ENCODE peak calls at places on chromosomes 1 and 21, in seven cellular contexts. One of them, this sample, is unnamed.

GRCh38 chr1:184945034-184945433 is 29.3 kb downstream of the NIBAN1 start:
- DNase-seq in tibial nerve: no peak
- DNase-seq in heart right ventricle: no peak
- DNase-seq in IMR-90: no peak
- DNase-seq in cardiac fibroblast: peak; percentile 61
- DNase-seq in upper lobe of right lung: no peak
- DNase-seq in fibroblast of lung: peak; percentile 42
- DNase-seq in this sample: peak; percentile 80

GRCh38 chr1:173224887-173225280 is 17.8 kb upstream of the TNFSF4 start:
- DNase-seq in tibial nerve: no peak
- DNase-seq in heart right ventricle: no peak
- DNase-seq in IMR-90: no peak
- DNase-seq in cardiac fibroblast: no peak
- DNase-seq in upper lobe of right lung: no peak
- DNase-seq in fibroblast of lung: no peak
- DNase-seq in this sample: no peak

GRCh38 chr1:10979483-10979920 is 33.0 kb upstream of the TARDBP start:
- DNase-seq in tibial nerve: peak; percentile 68
- DNase-seq in heart right ventricle: peak; percentile 46
- DNase-seq in IMR-90: no peak
- DNase-seq in cardiac fibroblast: peak; percentile 72
- DNase-seq in upper lobe of right lung: no peak
- DNase-seq in fibroblast of lung: no peak
- DNase-seq in this sample: no peak

GRCh38 chr1:19336543-19336942 is 24.4 kb downstream of the SLC66A1 start:
- DNase-seq in tibial nerve: no peak
- DNase-seq in heart right ventricle: no peak
- DNase-seq in IMR-90: peak; percentile 68
- DNase-seq in cardiac fibroblast: no peak
- DNase-seq in upper lobe of right lung: no peak
- DNase-seq in fibroblast of lung: no peak
- DNase-seq in this sample: peak; percentile 67

GRCh38 chr1:86648255-86648654 is 56.1 kb upstream of the SH3GLB1 start:
- DNase-seq in tibial nerve: no peak
- DNase-seq in heart right ventricle: no peak
- DNase-seq in IMR-90: peak; percentile 80
- DNase-seq in cardiac fibroblast: peak; percentile 50
- DNase-seq in upper lobe of right lung: no peak
- DNase-seq in fibroblast of lung: peak; percentile 82
- DNase-seq in this sample: peak; percentile 95

GRCh38 chr1:160354388-160354985 is 11.3 kb downstream of the NCSTN start:
- DNase-seq in tibial nerve: no peak
- DNase-seq in heart right ventricle: no peak
- DNase-seq in IMR-90: peak; percentile 18
- DNase-seq in cardiac fibroblast: peak; percentile 34
- DNase-seq in upper lobe of right lung: no peak
- DNase-seq in fibroblast of lung: peak; percentile 17
- DNase-seq in this sample: peak; percentile 30

GRCh38 chr21:38596264-38597042 is 98.2 kb upstream of the ERG start:
- DNase-seq in tibial nerve: no peak
- DNase-seq in heart right ventricle: no peak
- DNase-seq in IMR-90: no peak
- DNase-seq in cardiac fibroblast: no peak
- DNase-seq in upper lobe of right lung: no peak
- DNase-seq in fibroblast of lung: no peak
- DNase-seq in this sample: peak; percentile 61

GRCh38 chr1:160061376-160062100 is 8.4 kb downstream of the KCNJ10 start:
- DNase-seq in tibial nerve: no peak
- DNase-seq in heart right ventricle: no peak
- DNase-seq in IMR-90: no peak
- DNase-seq in cardiac fibroblast: no peak
- DNase-seq in upper lobe of right lung: peak; percentile 57
- DNase-seq in fibroblast of lung: no peak
- DNase-seq in this sample: peak; percentile 52

GRCh38 chr1:223820515-223820858 is 25.3 kb downstream of the TP53BP2 start:
- DNase-seq in tibial nerve: no peak
- DNase-seq in heart right ventricle: no peak
- DNase-seq in IMR-90: no peak
- DNase-seq in cardiac fibroblast: no peak
- DNase-seq in upper lobe of right lung: no peak
- DNase-seq in fibroblast of lung: no peak
- DNase-seq in this sample: no peak

GRCh38 chr21:41164981-41165650 is 2.8 kb upstream of the BACE2 start:
- DNase-seq in tibial nerve: peak; percentile 26
- DNase-seq in heart right ventricle: no peak
- DNase-seq in IMR-90: peak; percentile 58
- DNase-seq in cardiac fibroblast: peak; percentile 11
- DNase-seq in upper lobe of right lung: no peak
- DNase-seq in fibroblast of lung: peak; percentile 18
- DNase-seq in this sample: peak; percentile 94

GRCh38 chr1:116033322-116033721 is 57.0 kb downstream of the SLC22A15 start:
- DNase-seq in tibial nerve: no peak
- DNase-seq in heart right ventricle: no peak
- DNase-seq in IMR-90: no peak
- DNase-seq in cardiac fibroblast: no peak
- DNase-seq in upper lobe of right lung: no peak
- DNase-seq in fibroblast of lung: no peak
- DNase-seq in this sample: peak; percentile 86

GRCh38 chr1:51427438-51427837 is 91.6 kb downstream of the EPS15 start:
- DNase-seq in tibial nerve: no peak
- DNase-seq in heart right ventricle: no peak
- DNase-seq in IMR-90: no peak
- DNase-seq in cardiac fibroblast: no peak
- DNase-seq in upper lobe of right lung: no peak
- DNase-seq in fibroblast of lung: no peak
- DNase-seq in this sample: no peak

GRCh38 chr1:220631238-220631842 is 58.8 kb upstream of the C1orf115 start:
- DNase-seq in tibial nerve: no peak
- DNase-seq in heart right ventricle: no peak
- DNase-seq in IMR-90: no peak
- DNase-seq in cardiac fibroblast: no peak
- DNase-seq in upper lobe of right lung: no peak
- DNase-seq in fibroblast of lung: peak; percentile 11
- DNase-seq in this sample: peak; percentile 19

GRCh38 chr1:6686294-6686693 is 15.3 kb downstream of the DNAJC11 start:
- DNase-seq in tibial nerve: no peak
- DNase-seq in heart right ventricle: peak; percentile 32
- DNase-seq in IMR-90: peak; percentile 50
- DNase-seq in cardiac fibroblast: no peak
- DNase-seq in upper lobe of right lung: no peak
- DNase-seq in fibroblast of lung: no peak
- DNase-seq in this sample: no peak

GRCh38 chr1:183896466-183897026 is 91.6 kb downstream of the RGL1 start:
- DNase-seq in tibial nerve: no peak
- DNase-seq in heart right ventricle: no peak
- DNase-seq in IMR-90: peak; percentile 49
- DNase-seq in cardiac fibroblast: peak; percentile 66
- DNase-seq in upper lobe of right lung: no peak
- DNase-seq in fibroblast of lung: peak; percentile 91
- DNase-seq in this sample: no peak

GRCh38 chr1:178356299-178356698 is 140.5 kb downstream of the CLEC20A start:
- DNase-seq in tibial nerve: no peak
- DNase-seq in heart right ventricle: no peak
- DNase-seq in IMR-90: no peak
- DNase-seq in cardiac fibroblast: no peak
- DNase-seq in upper lobe of right lung: no peak
- DNase-seq in fibroblast of lung: no peak
- DNase-seq in this sample: no peak

DNA sequence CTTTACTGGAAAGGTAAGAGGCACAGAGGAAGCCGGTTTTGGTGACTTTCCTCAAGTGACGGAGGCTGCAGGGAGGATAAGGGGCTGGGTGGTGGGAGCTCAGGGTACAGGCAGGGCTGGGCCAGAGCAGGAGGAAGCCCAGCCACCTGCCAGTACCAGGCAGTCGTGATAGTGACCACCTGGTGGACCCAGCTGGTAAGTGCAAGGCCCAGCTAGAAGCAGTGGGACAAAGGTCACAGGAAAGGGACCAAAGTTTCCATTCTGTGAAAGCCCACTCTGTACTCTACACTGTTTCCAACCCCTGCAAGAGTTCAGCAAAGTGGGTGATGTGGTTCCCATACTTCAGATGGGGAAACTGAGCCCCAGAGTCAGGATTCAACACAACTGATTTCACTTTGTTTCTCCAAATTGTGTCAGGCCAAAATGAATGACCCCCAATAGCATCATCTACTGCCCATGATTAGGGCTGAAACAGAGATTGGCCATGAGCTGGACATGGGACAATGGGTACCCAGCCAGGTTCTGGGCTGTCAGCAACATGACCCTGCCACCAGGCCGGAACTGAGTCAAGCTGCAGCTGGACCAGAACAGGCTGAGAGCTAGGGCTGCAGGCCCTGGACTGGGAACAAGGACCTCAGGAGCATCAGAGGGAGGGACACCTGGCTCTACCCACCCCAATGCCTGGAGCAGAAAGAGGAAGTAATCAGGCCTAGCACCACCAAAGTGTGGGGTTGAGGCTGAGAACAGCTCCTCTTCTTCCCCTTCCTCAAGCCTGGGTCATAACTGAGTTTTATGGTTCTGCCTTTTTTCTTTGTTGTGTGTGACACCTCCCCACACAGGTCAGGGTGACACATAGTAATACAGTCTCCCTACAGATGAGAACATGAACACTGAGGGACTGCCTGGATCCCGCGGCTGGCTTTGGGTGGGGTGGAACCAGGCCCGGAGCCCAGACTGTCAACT is 50.2 kb downstream of the KCNN3 start:
- DNase-seq in tibial nerve: no peak
- DNase-seq in heart right ventricle: no peak
- DNase-seq in IMR-90: no peak
- DNase-seq in cardiac fibroblast: peak; percentile 10
- DNase-seq in upper lobe of right lung: peak; percentile 38
- DNase-seq in fibroblast of lung: no peak
- DNase-seq in this sample: peak; percentile 23
- TF ChIP-seq CTCF in tibial nerve: no peak
- TF ChIP-seq CTCF in heart right ventricle: no peak
- TF ChIP-seq CTCF in IMR-90: peak; percentile 36
- TF ChIP-seq CTCF in cardiac fibroblast: peak; percentile 61
- TF ChIP-seq CTCF in upper lobe of right lung: peak; percentile 32
- TF ChIP-seq CTCF in fibroblast of lung: peak; percentile 44
- TF ChIP-seq CTCF in this sample: peak; percentile 73

DNA sequence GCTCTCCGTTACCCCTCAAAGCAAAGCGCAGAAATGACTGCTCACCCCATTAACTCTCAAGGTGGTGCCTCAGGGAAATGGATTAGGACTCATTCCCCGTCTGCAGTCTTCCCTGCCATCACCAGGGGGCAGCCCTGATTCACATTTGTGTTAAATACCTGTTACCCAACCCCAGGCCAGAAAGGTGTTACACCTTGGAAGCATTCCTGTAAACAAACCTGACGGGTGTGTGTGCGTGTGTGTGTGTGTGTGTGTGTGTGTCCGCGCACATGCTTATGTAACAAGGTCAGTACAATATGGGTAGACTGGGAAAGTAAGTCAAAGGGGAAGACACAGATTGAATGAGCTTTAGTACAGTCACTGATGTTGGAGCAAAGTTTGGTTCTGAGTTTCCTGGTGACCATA is 6.3 kb upstream of the GUCA2B start:
- DNase-seq in tibial nerve: peak; percentile 39
- DNase-seq in heart right ventricle: peak; percentile 68
- DNase-seq in IMR-90: peak; percentile 45
- DNase-seq in cardiac fibroblast: peak; percentile 63
- DNase-seq in upper lobe of right lung: peak; percentile 86
- DNase-seq in fibroblast of lung: peak; percentile 53
- DNase-seq in this sample: peak; percentile 77
- H3K4me3 ChIP-seq in tibial nerve: no peak overlapping the region
- H3K4me3 ChIP-seq in heart right ventricle: no peak overlapping the region
- H3K4me3 ChIP-seq in IMR-90: no peak overlapping the region
- H3K4me3 ChIP-seq in cardiac fibroblast: no peak overlapping the region
- H3K4me3 ChIP-seq in upper lobe of right lung: no peak overlapping the region
- H3K4me3 ChIP-seq in fibroblast of lung: no peak overlapping the region
- H3K4me3 ChIP-seq in this sample: no peak overlapping the region

GRCh38 chr21:36640260-36641244 is 58.4 kb upstream of the SIM2 start:
- DNase-seq in tibial nerve: no peak
- DNase-seq in heart right ventricle: no peak
- DNase-seq in IMR-90: peak; percentile 23
- DNase-seq in cardiac fibroblast: no peak
- DNase-seq in upper lobe of right lung: no peak
- DNase-seq in fibroblast of lung: no peak
- DNase-seq in this sample: peak; percentile 13
- TF ChIP-seq CTCF in tibial nerve: no peak
- TF ChIP-seq CTCF in heart right ventricle: no peak
- TF ChIP-seq CTCF in IMR-90: no peak
- TF ChIP-seq CTCF in cardiac fibroblast: no peak
- TF ChIP-seq CTCF in upper lobe of right lung: no peak
- TF ChIP-seq CTCF in fibroblast of lung: no peak
- TF ChIP-seq CTCF in this sample: no peak

GRCh38 chr1:44803062-44803311 is 2.8 kb downstream of the PLK3 start:
- DNase-seq in tibial nerve: no peak
- DNase-seq in heart right ventricle: no peak
- DNase-seq in IMR-90: no peak
- DNase-seq in cardiac fibroblast: no peak
- DNase-seq in upper lobe of right lung: no peak
- DNase-seq in fibroblast of lung: no peak
- DNase-seq in this sample: no peak
- H3K4me3 ChIP-seq in tibial nerve: no peak overlapping the region
- H3K4me3 ChIP-seq in heart right ventricle: peak overlapping the region; percentile 77
- H3K4me3 ChIP-seq in IMR-90: no peak overlapping the region
- H3K4me3 ChIP-seq in cardiac fibroblast: peak overlapping the region; percentile 94
- H3K4me3 ChIP-seq in upper lobe of right lung: peak overlapping the region; percentile 84
- H3K4me3 ChIP-seq in fibroblast of lung: peak overlapping the region; percentile 11
- H3K4me3 ChIP-seq in this sample: no peak overlapping the region

GRCh38 chr1:31788138-31788824 is 24.1 kb upstream of the ADGRB2 start:
- DNase-seq in tibial nerve: peak; percentile 90
- DNase-seq in heart right ventricle: peak; percentile 93
- DNase-seq in IMR-90: peak; percentile 89
- DNase-seq in cardiac fibroblast: peak; percentile 93
- DNase-seq in upper lobe of right lung: peak; percentile 96
- DNase-seq in fibroblast of lung: peak; percentile 92
- DNase-seq in this sample: peak; percentile 80
- TF ChIP-seq CTCF in tibial nerve: no peak
- TF ChIP-seq CTCF in heart right ventricle: no peak
- TF ChIP-seq CTCF in IMR-90: no peak
- TF ChIP-seq CTCF in cardiac fibroblast: no peak
- TF ChIP-seq CTCF in upper lobe of right lung: no peak
- TF ChIP-seq CTCF in fibroblast of lung: no peak
- TF ChIP-seq CTCF in this sample: no peak

DNA sequence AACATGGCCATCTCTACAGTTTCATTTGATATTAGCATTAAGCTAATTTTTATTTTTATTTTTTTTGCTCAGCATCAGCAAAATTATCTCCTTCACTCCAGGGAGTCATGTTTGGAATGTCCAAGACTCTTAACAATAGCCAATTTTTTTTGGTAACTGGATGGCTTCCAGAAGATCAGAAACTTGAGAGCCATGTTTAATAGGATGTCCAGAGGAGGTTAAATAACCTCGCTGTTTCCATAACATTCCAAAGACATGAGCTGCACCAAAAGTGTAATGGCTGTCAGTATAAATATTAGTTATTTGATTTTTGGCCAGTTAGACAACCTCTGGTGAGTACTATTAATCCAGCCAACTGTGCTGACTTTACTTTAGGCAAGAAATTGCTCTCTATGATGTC is 80.7 kb downstream of the DNTTIP2 start:
- DNase-seq in tibial nerve: no peak
- DNase-seq in heart right ventricle: no peak
- DNase-seq in IMR-90: peak; percentile 89
- DNase-seq in cardiac fibroblast: peak; percentile 94
- DNase-seq in upper lobe of right lung: no peak
- DNase-seq in fibroblast of lung: peak; percentile 82
- DNase-seq in this sample: peak; percentile 44
- H3K4me3 ChIP-seq in tibial nerve: no peak overlapping the region
- H3K4me3 ChIP-seq in heart right ventricle: no peak overlapping the region
- H3K4me3 ChIP-seq in IMR-90: no peak overlapping the region
- H3K4me3 ChIP-seq in cardiac fibroblast: no peak overlapping the region
- H3K4me3 ChIP-seq in upper lobe of right lung: no peak overlapping the region
- H3K4me3 ChIP-seq in fibroblast of lung: no peak overlapping the region
- H3K4me3 ChIP-seq in this sample: no peak overlapping the region